ENCODE peak calls at places on chromosomes 3 and 15, in five cellular contexts. O, G, Q, B and C are unnamed samples.

GRCh38 chr3:38348903-38349302 is 2.3 kb downstream of the XYLB start:
- DNase-seq in O (no peak), G (no peak), Q (no peak), B (no peak), C (no peak)

GRCh38 chr3:65548848-65549625 is 489.7 kb downstream of the MAGI1 start:
- DNase-seq in O (peak; percentile 74), G (peak; percentile 79), Q (no peak), B (no peak), C (no peak)

GRCh38 chr3:100073555-100074307 is 40.6 kb downstream of the FILIP1L start:
- DNase-seq in O (no peak), G (peak; percentile 64), Q (no peak), B (no peak), C (no peak)

GRCh38 chr3:30631237-30631961 is 25.0 kb downstream of the TGFBR2 start:
- DNase-seq in O (no peak), G (no peak), Q (peak; percentile 81), B (no peak), C (no peak)

GRCh38 chr15:88707766-88708165 is 69.0 kb downstream of the ISG20 start:
- DNase-seq in O (no peak), G (no peak), Q (no peak), B (no peak), C (no peak)

GRCh38 chr3:24088782-24089181 is 143.7 kb downstream of the NR1D2 start:
- DNase-seq in O (no peak), G (no peak), Q (peak; percentile 28), B (no peak), C (no peak)

GRCh38 chr3:14265246-14265962 is 86.8 kb downstream of the LSM3 start:
- DNase-seq in O (peak; percentile 47), G (no peak), Q (no peak), B (no peak), C (no peak)

GRCh38 chr3:161175506-161175905 is 45.6 kb upstream of the NMD3 start:
- DNase-seq in O (no peak), G (no peak), Q (no peak), B (no peak), C (no peak)

GRCh38 chr3:123880998-123881561 is 3.1 kb downstream of the MYLK start:
- DNase-seq in O (no peak), G (no peak), Q (peak; percentile 15), B (no peak), C (peak; percentile 87)

GRCh38 chr15:62287066-62287857 is 122.2 kb upstream of the C2CD4B start:
- DNase-seq in O (no peak), G (no peak), Q (no peak), B (no peak), C (no peak)

GRCh38 chr3:159252772-159253384 is 451.0 kb downstream of the MFSD1 start:
- DNase-seq in O (no peak), G (no peak), Q (peak; percentile 70), B (no peak), C (no peak)

GRCh38 chr15:81270781-81271491 is 53.0 kb downstream of the STARD5 start:
- DNase-seq in O (no peak), G (no peak), Q (no peak), B (no peak), C (peak; percentile 87)

GRCh38 chr3:71172176-71172575 is 411.4 kb downstream of the FOXP1 start:
- DNase-seq in O (no peak), G (no peak), Q (no peak), B (no peak), C (no peak)

GRCh38 chr15:91252322-91252721 is 152.3 kb downstream of the SV2B start:
- DNase-seq in O (no peak), G (no peak), Q (no peak), B (no peak), C (no peak)

GRCh38 chr15:80202641-80203360 is 49.2 kb downstream of the CTXND1 start:
- DNase-seq in O (no peak), G (no peak), Q (peak; percentile 4), B (no peak), C (peak; percentile 87)

GRCh38 chr15:64717130-64717529 is 58.3 kb downstream of the RBPMS2 start:
- DNase-seq in O (peak; percentile 30), G (no peak), Q (no peak), B (no peak), C (no peak)

GRCh38 chr3:27718459-27718858 is 3.7 kb downstream of the EOMES start:
- DNase-seq in O (no peak), G (no peak), Q (no peak), B (no peak), C (no peak)

GRCh38 chr3:10198761-10199688 is 34.3 kb downstream of the IRAK2 start:
- DNase-seq in O (peak; percentile 84), G (no peak), Q (no peak), B (peak; percentile 27), C (no peak)

GRCh38 chr3:54955496-54955895 is 27.6 kb upstream of the LRTM1 start:
- DNase-seq in O (no peak), G (no peak), Q (no peak), B (no peak), C (no peak)

GRCh38 chr15:81163961-81164800 is 30.1 kb downstream of the CFAP161 start:
- DNase-seq in O (no peak), G (no peak), Q (no peak), B (no peak), C (no peak)

GRCh38 chr3:35254917-35255316 is 384.4 kb upstream of the ARPP21 start:
- DNase-seq in O (no peak), G (no peak), Q (no peak), B (peak; percentile 6), C (no peak)

GRCh38 chr3:55718475-55718874 is 231.4 kb upstream of the WNT5A start:
- DNase-seq in O (no peak), G (no peak), Q (no peak), B (no peak), C (peak; percentile 50)

GRCh38 chr3:160448845-160449659 is 534 bp downstream of the TRIM59 start:
- DNase-seq in O (peak; percentile 92), G (peak; percentile 68), Q (no peak), B (no peak), C (no peak)

GRCh38 chr15:78232951-78233350 is 1.4 kb downstream of the ACSBG1 start:
- DNase-seq in O (peak; percentile 34), G (peak; percentile 53), Q (no peak), B (no peak), C (no peak)

GRCh38 chr3:35042210-35042960 is 596.9 kb upstream of the ARPP21 start:
- DNase-seq in O (no peak), G (no peak), Q (no peak), B (no peak), C (no peak)

GRCh38 chr3:194165619-194166018 is 29.7 kb downstream of the HES1 start:
- DNase-seq in O (no peak), G (no peak), Q (no peak), B (no peak), C (no peak)

GRCh38 chr15:91456251-91456718 is 356.2 kb downstream of the SV2B start:
- DNase-seq in O (no peak), G (no peak), Q (no peak), B (no peak), C (no peak)

GRCh38 chr15:28917791-28918140 is 32.0 kb downstream of the APBA2 start:
- DNase-seq in O (no peak), G (no peak), Q (no peak), B (no peak), C (no peak)

GRCh38 chr15:38084289-38084688 is 149.8 kb downstream of the TMCO5A start:
- DNase-seq in O (no peak), G (no peak), Q (no peak), B (no peak), C (no peak)

GRCh38 chr3:69941439-69942176 is 57.9 kb upstream of the SAMMSON start:
- DNase-seq in O (no peak), G (no peak), Q (no peak), B (no peak), C (no peak)

GRCh38 chr3:35183915-35184675 is 455.2 kb upstream of the ARPP21 start:
- DNase-seq in O (no peak), G (no peak), Q (no peak), B (no peak), C (no peak)

GRCh38 chr15:41966920-41967465 is 5.4 kb downstream of the EHD4 start:
- DNase-seq in O (peak; percentile 62), G (no peak), Q (no peak), B (no peak), C (no peak)
- H3K4me1 ChIP-seq in O (peaks cover 63% of the 10 kb centered on the region), G (peaks cover 4% of the 10 kb centered on the region), Q (peaks cover 18% of the 10 kb centered on the region), B (peaks cover 14% of the 10 kb centered on the region), C (peaks cover 54% of the 10 kb centered on the region)

GRCh38 chr3:48436855-48437254 is 3.1 kb downstream of the CCDC51 start:
- DNase-seq in O (no peak), G (no peak), Q (no peak), B (no peak), C (no peak)

GRCh38 chr3:48437812-48438211 is 2.1 kb downstream of the CCDC51 start:
- DNase-seq in O (no peak), G (no peak), Q (no peak), B (no peak), C (no peak)

GRCh38 chr3:48440590-48440958 is 517 bp downstream of the TMA7 start:
- DNase-seq in O (no peak), G (no peak), Q (no peak), B (no peak), C (no peak)

GRCh38 chr3:48441940-48442339 is 1.9 kb downstream of the TMA7 start:
- DNase-seq in O (no peak), G (no peak), Q (no peak), B (no peak), C (no peak)

DNA sequence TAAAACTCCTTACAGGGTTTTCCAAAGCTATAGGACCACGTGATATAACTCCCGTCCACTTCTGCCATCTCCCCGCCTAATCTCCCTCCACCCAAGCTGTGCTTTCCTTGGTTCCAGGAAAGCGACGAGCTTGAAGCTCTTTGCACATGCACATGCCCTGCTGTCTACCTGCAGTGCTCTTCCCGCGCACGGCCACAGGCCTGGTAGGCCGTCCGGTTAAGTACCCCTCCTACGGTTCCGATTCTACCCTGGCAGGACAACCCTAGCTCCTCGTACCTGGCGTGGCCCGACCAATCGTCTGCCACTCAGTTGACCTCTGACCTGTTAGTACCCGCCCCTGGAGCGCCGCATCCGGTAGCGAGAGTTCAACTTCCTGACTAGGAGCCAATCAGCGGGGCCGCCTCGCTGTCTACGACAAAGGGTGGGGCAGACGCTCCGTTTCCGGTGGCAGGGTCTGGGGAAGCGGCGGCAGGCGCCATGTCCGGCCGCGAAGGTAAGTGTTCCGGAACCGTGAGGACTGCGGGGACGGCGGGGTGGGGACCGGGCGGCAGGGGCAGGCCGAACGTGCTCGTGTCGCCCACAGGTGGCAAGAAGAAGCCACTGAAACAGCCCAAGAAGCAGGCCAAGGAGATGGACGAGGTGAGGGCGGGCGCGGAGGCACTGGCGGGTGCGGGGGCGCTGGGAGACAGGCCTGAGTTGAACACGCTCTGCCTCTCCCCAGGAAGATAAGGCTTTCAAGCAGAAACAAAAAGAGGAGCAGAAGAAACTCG is at the start of the genes CCDC51 and TMA7:
- DNase-seq in O (peak; percentile 99), G (peak; percentile 99), Q (peak; percentile 96), B (peak; percentile 98), C (peak; percentile 100)
- TF ChIP-seq POLR2A in O (peak; percentile 84), G (peak; percentile 97), Q (peak; percentile 68), B (peak; percentile 95), C (peak; percentile 91)

GRCh38 chr3:72319202-72320095 is 528.8 kb downstream of the SHQ1 start:
- DNase-seq in O (no peak), G (no peak), Q (no peak), B (no peak), C (no peak)
- H3K4me1 ChIP-seq in O (peaks cover 6% of the 10 kb centered on the region), G (peaks cover 6% of the 10 kb centered on the region), Q (no peaks in the 10 kb centered on the region), B (peaks cover 8% of the 10 kb centered on the region), C (peaks cover 24% of the 10 kb centered on the region)

DNA sequence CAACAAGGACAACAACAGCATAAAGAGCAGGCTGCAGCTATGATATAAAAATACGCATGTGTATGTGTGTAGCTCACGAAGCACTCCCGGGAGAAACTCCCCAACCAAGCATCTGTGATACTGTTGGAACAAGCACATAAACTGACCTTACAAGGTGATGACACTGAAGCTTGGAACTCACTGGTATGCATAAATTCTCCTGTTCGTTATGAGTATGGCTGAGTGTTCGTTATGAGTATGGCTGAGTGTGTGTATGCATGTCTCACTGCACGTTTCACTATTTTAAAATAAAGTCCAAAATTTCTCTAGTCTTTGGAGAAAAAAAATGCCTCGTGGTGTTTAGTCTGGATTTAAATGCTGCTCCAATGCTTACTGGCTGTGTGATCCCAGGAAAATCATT is 256.8 kb downstream of the RORA start:
- DNase-seq in O (no peak), G (no peak), Q (no peak), B (no peak), C (peak; percentile 62)
- TF ChIP-seq POLR2A in O (no peak), G (no peak), Q (no peak), B (no peak), C (no peak)